ENCODE peak calls at places on chromosomes 16 and 17, in ten cellular contexts. L, C, G, S, X, M, R, Z, J and T are unnamed samples.

GRCh38 chr16:4538067-4538385 is 547 bp downstream of the CDIP1 start:
- DNase-seq in Z (no peak), X (no peak), C (no peak), M (no peak), L (peak; percentile 58), J (no peak), S (no peak), R (no peak), G (no peak), T (no peak)

GRCh38 chr17:10805911-10806310 is 2.0 kb upstream of the TMEM238L start:
- DNase-seq in G (no peak), C (no peak), X (no peak), J (no peak), S (no peak), Z (no peak), R (no peak), L (no peak), M (no peak), T (no peak)

GRCh38 chr16:88264641-88265285 is 118.0 kb upstream of the ZNF469 start:
- DNase-seq in J (no peak), L (no peak), R (peak; percentile 95), Z (peak; percentile 49), G (peak; percentile 78), S (peak; percentile 94), M (peak; percentile 76), C (no peak), X (peak; percentile 92), T (no peak)

GRCh38 chr17:3770471-3770870 is 30.5 kb downstream of the ITGAE start:
- DNase-seq in C (no peak), Z (peak; percentile 42), S (no peak), M (no peak), R (no peak), X (no peak), G (peak; percentile 53), L (no peak), J (no peak), T (no peak)

GRCh38 chr16:78897299-78897698 is 703.2 kb downstream of the MAF start:
- DNase-seq in X (no peak), G (no peak), Z (no peak), L (no peak), C (no peak), S (no peak), R (no peak), M (no peak), J (no peak), T (no peak)

GRCh38 chr17:72661093-72661944 is 431.2 kb downstream of the SLC39A11 start:
- DNase-seq in X (no peak), L (peak; percentile 1), S (no peak), M (no peak), J (no peak), R (no peak), C (no peak), G (no peak), Z (no peak), T (peak; percentile 73)

GRCh38 chr17:78935419-78936323 is 10.5 kb upstream of the TIMP2 start:
- DNase-seq in C (peak; percentile 77), L (no peak), X (peak; percentile 57), J (no peak), G (no peak), R (peak; percentile 55), S (peak; percentile 82), Z (no peak), M (peak; percentile 96), T (no peak)

GRCh38 chr17:4974064-4974670 is 6.5 kb upstream of the SPAG7 start:
- DNase-seq in Z (no peak), C (no peak), G (no peak), X (peak; percentile 68), R (no peak), S (no peak), L (no peak), J (no peak), M (no peak), T (no peak)

GRCh38 chr16:87129771-87130170 is 187.4 kb downstream of the C16orf95 start:
- DNase-seq in X (no peak), J (no peak), L (no peak), R (no peak), G (no peak), Z (no peak), S (no peak), M (peak; percentile 17), C (no peak), T (no peak)

GRCh38 chr17:76307299-76307965 is 644 bp downstream of the QRICH2 start:
- DNase-seq in J (no peak), S (no peak), R (no peak), C (no peak), X (no peak), G (no peak), M (no peak), Z (no peak), L (no peak), T (no peak)

GRCh38 chr17:62919388-62919787 is 46.6 kb upstream of the TANC2 start:
- DNase-seq in L (no peak), M (peak; percentile 60), R (no peak), C (no peak), S (peak; percentile 23), J (no peak), G (no peak), Z (no peak), X (no peak), T (no peak)